ENCODE peak calls at places on chromosomes 12 and 14, in eight cellular contexts. K is K562, N is HCT116, X is endothelial cell of umbilical vein, C is GM23338, Y is HepG2, J is H1, O is GM12878. V is an unnamed sample.

GRCh38 chr14:55807059-55807499 is 227.1 kb downstream of the KTN1 start:
- DNase-seq in Y (peak), J (no peak), C (no peak), K (peak), N (peak), O (no peak), X (peak), V (no peak)

GRCh38 chr12:124184456-124184855 is 110.4 kb upstream of the RFLNA start:
- DNase-seq in N (no peak), J (no peak), C (no peak), O (no peak), Y (peak), X (no peak), K (no peak), V (no peak)

GRCh38 chr12:116319851-116320621 is 42.5 kb upstream of the MED13L start:
- DNase-seq in O (no peak), K (no peak), J (no peak), Y (no peak), N (no peak), X (peak), C (no peak), V (no peak)

GRCh38 chr12:95637471-95638155 is 86.3 kb upstream of the USP44 start:
- DNase-seq in J (no peak), K (no peak), N (no peak), Y (no peak), C (no peak), X (peak), O (no peak), V (no peak)

GRCh38 chr12:120234643-120235368 is 30.7 kb downstream of the PXN start:
- DNase-seq in J (no peak), X (peak), C (peak), N (peak), Y (peak), O (no peak), K (peak), V (no peak)

GRCh38 chr12:29088611-29089219 is 60.4 kb upstream of the FAR2 start:
- DNase-seq in C (peak), Y (peak), N (no peak), O (no peak), J (no peak), K (no peak), X (peak), V (peak)

GRCh38 chr12:124323771-124324530 is 29.1 kb downstream of the RFLNA start:
- DNase-seq in K (no peak), N (no peak), Y (no peak), C (no peak), J (no peak), O (no peak), X (no peak), V (no peak)

GRCh38 chr12:116126610-116127009 is 150.9 kb downstream of the MED13L start:
- DNase-seq in Y (no peak), X (no peak), J (no peak), C (no peak), O (no peak), K (no peak), N (no peak), V (no peak)

GRCh38 chr12:68310370-68310769 is 21.8 kb downstream of the MDM1 start:
- DNase-seq in N (no peak), K (no peak), C (no peak), O (no peak), J (no peak), X (peak), Y (no peak), V (no peak)

GRCh38 chr12:50567926-50568325 is 63.1 kb downstream of the DIP2B start:
- DNase-seq in X (peak), J (no peak), N (no peak), K (no peak), O (no peak), Y (peak), C (no peak), V (no peak)

GRCh38 chr14:94394594-94395305 is 6.3 kb upstream of the SERPINA1 start:
- DNase-seq in O (no peak), K (no peak), N (no peak), C (no peak), Y (peak), X (no peak), J (no peak), V (no peak)

GRCh38 chr12:27914956-27915355 is 57.6 kb downstream of the PTHLH start:
- DNase-seq in N (no peak), K (no peak), C (no peak), J (no peak), Y (no peak), X (no peak), O (no peak), V (no peak)

GRCh38 chr12:132003846-132004245 is 54.1 kb downstream of the EP400 start:
- DNase-seq in O (no peak), K (no peak), N (no peak), Y (no peak), J (no peak), X (peak), C (no peak), V (no peak)

GRCh38 chr14:98959958-98960616 is 311.9 kb downstream of the BCL11B start:
- DNase-seq in N (no peak), X (no peak), J (no peak), Y (no peak), C (peak), O (no peak), K (no peak), V (no peak)

GRCh38 chr12:91565246-91565645 is 382.6 kb upstream of the DCN start:
- DNase-seq in Y (no peak), K (no peak), J (no peak), X (no peak), O (no peak), N (no peak), C (no peak), V (no peak)

GRCh38 chr12:89405626-89406342 is 53.5 kb upstream of the DUSP6 start:
- DNase-seq in X (no peak), O (no peak), J (no peak), C (no peak), N (no peak), K (no peak), Y (no peak), V (no peak)

GRCh38 chr12:25723286-25723685 is 170.2 kb upstream of the LMNTD1 start:
- DNase-seq in O (no peak), J (no peak), N (no peak), Y (no peak), C (no peak), X (no peak), K (no peak), V (no peak)

GRCh38 chr12:53299101-53299453 is 418 bp upstream of the MYG1 start:
- DNase-seq in K (no peak), N (peak), C (no peak), J (no peak), X (peak), O (no peak), Y (peak), V (no peak)

GRCh38 chr12:72380441-72380840 is 108.3 kb downstream of the TRHDE start:
- DNase-seq in C (no peak), O (no peak), X (no peak), J (no peak), Y (no peak), N (no peak), K (no peak), V (no peak)

GRCh38 chr14:82855912-82856381 is 1322.3 kb upstream of the SEL1L start:
- DNase-seq in C (peak), N (no peak), Y (no peak), J (no peak), O (no peak), X (peak), K (no peak), V (no peak)

GRCh38 chr14:50974118-50974517 is 29.8 kb upstream of the PYGL start:
- DNase-seq in Y (no peak), X (no peak), C (no peak), N (no peak), O (no peak), K (no peak), J (no peak), V (no peak)

GRCh38 chr14:73457050-73457934 is 1.1 kb downstream of the NUMB start:
- DNase-seq in Y (no peak), X (peak), O (no peak), K (no peak), C (peak), J (no peak), N (no peak), V (no peak)

GRCh38 chr12:50803230-50803629 is 39.3 kb downstream of the ATF1 start:
- DNase-seq in J (no peak), K (no peak), O (no peak), X (no peak), C (no peak), Y (no peak), N (no peak), V (no peak)

GRCh38 chr12:754238-754816 is 1.9 kb downstream of the WNK1 start:
- DNase-seq in C (no peak), K (no peak), Y (no peak), N (no peak), X (peak), O (no peak), J (no peak), V (no peak)

GRCh38 chr12:80188566-80188965 is 89.2 kb downstream of the OTOGL start:
- DNase-seq in Y (no peak), J (no peak), K (no peak), N (no peak), X (no peak), C (no peak), O (no peak), V (no peak)

GRCh38 chr14:47442206-47442605 is 233.2 kb downstream of the MDGA2 start:
- DNase-seq in K (no peak), O (no peak), J (peak), C (peak), Y (peak), N (peak), X (peak), V (no peak)

DNA sequence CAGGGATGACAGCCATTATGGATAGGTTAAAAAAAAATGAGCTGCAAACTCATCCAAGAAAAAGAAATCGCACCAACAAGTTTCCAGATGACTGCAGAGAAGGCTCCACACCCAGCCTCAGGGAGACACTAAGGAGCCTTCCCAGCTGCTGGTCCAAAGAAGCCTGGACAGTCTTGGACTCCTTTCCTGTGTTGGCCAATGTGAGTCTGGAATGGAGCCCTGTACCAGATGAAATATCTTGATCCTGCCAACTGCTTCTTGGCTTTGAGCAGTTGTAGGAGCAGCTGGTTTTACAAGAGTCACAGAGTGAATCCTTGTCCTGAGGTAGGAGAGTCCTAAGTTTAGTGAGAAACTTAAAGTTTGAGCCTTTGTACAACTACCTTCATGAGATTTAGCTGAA is 44.4 kb downstream of the SLC38A1 start:
- DNase-seq in C (no peak), J (no peak), X (no peak), O (no peak), Y (no peak), N (no peak), K (no peak), V (no peak)
- TF ChIP-seq POLR2AphosphoS5 in C (no peak), J (no peak), X (no peak), O (no peak), Y (no peak), N (no peak), K (no peak), V (no peak)

DNA sequence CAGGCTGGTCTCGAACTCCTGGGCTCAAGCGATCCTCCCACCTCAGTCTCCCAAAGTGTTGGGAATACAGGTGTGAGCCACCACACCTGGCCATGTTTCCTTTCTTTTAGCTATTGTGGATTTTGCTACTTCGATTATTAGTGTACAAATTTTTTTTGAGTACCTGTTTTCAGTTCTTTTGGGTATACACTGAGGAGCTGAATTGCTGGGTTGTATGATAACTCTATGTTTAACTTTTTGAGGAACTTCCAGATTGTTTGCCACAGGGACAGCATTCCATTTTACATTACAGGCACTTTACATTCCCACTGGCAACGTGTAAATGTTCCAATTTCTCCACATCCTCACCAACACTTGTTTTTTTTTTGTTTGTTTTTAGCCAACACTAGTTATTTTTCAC is 198.1 kb upstream of the TBX3 start:
- DNase-seq in X (no peak), J (no peak), O (no peak), Y (no peak), N (no peak), C (no peak), K (no peak), V (no peak)
- H3K4me3 ChIP-seq in X (no peak), J (no peak), O (no peak), Y (no peak), N (no peak), C (no peak), K (no peak), V (no peak)

DNA sequence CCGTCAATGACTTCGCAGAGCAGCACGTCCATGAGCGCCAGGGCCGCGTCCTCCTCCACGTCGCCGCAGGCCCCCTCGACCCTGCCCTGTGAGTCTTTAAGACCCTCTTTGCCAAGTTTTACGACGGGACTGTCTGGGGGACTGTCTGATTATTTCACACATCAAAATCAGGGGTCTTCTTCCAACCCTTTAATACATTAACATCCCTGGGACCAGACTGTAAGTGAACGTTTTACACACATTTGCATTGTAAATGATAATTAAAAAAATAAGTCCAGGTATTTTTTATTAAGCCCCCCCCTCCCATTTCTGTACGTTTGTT is 1.9 kb downstream of the FOXG1 start:
- DNase-seq in C (no peak), Y (no peak), X (no peak), K (no peak), J (no peak), N (no peak), O (no peak), V (no peak)
- TF ChIP-seq EZH2 in C (peak), Y (no peak), X (peak), K (no peak), J (peak), N (no peak), O (no peak), V (no peak)

GRCh38 chr12:22722779-22723178 is 97.8 kb downstream of the ETNK1 start:
- DNase-seq in J (no peak), K (no peak), O (no peak), Y (no peak), C (no peak), N (no peak), X (no peak), V (no peak)

GRCh38 chr12:22715254-22715653 is 90.3 kb downstream of the ETNK1 start:
- DNase-seq in C (no peak), K (no peak), J (no peak), Y (no peak), N (no peak), X (no peak), O (no peak), V (no peak)

GRCh38 chr12:22722081-22722480 is 97.1 kb downstream of the ETNK1 start:
- DNase-seq in J (no peak), K (no peak), C (no peak), X (no peak), O (no peak), N (no peak), Y (no peak), V (no peak)

DNA sequence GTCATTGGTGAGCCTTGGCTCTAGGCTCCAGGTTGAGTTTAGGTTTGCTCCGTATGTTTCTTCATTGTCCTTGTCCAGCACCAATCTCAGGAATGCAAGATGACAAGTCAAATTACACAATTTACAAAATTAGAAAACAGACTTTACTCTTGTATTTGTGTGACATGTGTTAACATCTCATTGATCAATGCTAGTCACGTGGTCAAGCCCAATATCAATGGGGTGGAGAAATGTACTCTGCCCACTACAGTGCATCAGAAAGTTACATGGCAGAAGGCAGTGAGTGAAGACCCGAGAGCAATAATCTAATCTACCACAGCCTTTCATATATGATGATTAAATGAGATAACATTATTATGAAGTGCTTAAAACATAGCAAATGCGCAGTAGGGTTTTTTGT is 94.8 kb downstream of the ETNK1 start:
- DNase-seq in Y (no peak), X (no peak), J (no peak), O (no peak), C (no peak), K (no peak), N (no peak), V (no peak)
- TF ChIP-seq POLR2AphosphoS5 in Y (no peak), X (no peak), J (no peak), O (no peak), C (no peak), K (no peak), N (no peak), V (no peak)

GRCh38 chr12:130161261-130162231 is 718 bp upstream of the FZD10 start:
- DNase-seq in Y (no peak), N (no peak), O (no peak), K (no peak), J (peak), C (peak), X (no peak), V (no peak)
- H3K4me3 ChIP-seq in Y (no peak), N (no peak), O (no peak), K (no peak), J (peak), C (peak), X (no peak), V (peak)